ENCODE peak calls at places on chromosomes 3 and 15, in eight cellular contexts. C is HEK293T; G is T follicular helper cell; H is midbrain; Z is bronchial epithelial cell; I is stimulated activated naive CD8-positive, alpha-beta T cell treated with anti-CD3 and anti-CD28 coated beads, Interleukin-15, Interleukin-2, amounts not matched to agents 100 U/mL and 50 U/mL, for 24 hours; V is NCI-H510A treated with DMSO at 0.1 percent for 48 hours; A is CD8-positive, alpha-beta memory T cell. E is an unnamed sample.

GRCh38 chr3:71313844-71314243 is 269.7 kb downstream of the FOXP1 start:
- DNase-seq in V (no peak), A (no peak), H (no peak), C (no peak), G (no peak), Z (no peak), I (no peak), E (no peak)

GRCh38 chr15:60682115-60682514 is 203.2 kb upstream of the ICE2 start:
- DNase-seq in C (no peak), V (no peak), I (no peak), A (no peak), H (no peak), Z (no peak), G (no peak), E (no peak)

GRCh38 chr15:70703483-70703882 is 59.9 kb downstream of the UACA start:
- DNase-seq in V (no peak), H (no peak), Z (peak), G (no peak), C (no peak), A (no peak), I (no peak), E (no peak)

GRCh38 chr3:49928511-49929017 is 1.0 kb downstream of the MON1A start:
- DNase-seq in Z (peak), G (no peak), V (no peak), H (no peak), C (no peak), A (no peak), I (no peak), E (no peak)

GRCh38 chr3:119664850-119665379 is 4.5 kb upstream of the POPDC2 start:
- DNase-seq in C (no peak), H (no peak), V (no peak), Z (peak), I (no peak), G (no peak), A (no peak), E (no peak)

GRCh38 chr3:144843099-144843498 is 871.5 kb downstream of the DIPK2A start:
- DNase-seq in C (no peak), G (no peak), H (no peak), A (no peak), V (no peak), I (no peak), Z (no peak), E (no peak)

GRCh38 chr3:27425896-27426565 is 56.8 kb upstream of the NEK10 start:
- DNase-seq in G (no peak), V (no peak), Z (no peak), I (no peak), H (no peak), A (no peak), C (no peak), E (no peak)

GRCh38 chr3:60610441-60611112 is 640.7 kb downstream of the FHIT start:
- DNase-seq in G (no peak), C (no peak), A (no peak), Z (peak), H (no peak), V (no peak), I (no peak), E (peak)

GRCh38 chr3:179175358-179175757 is 27.2 kb downstream of the PIK3CA start:
- DNase-seq in G (no peak), V (no peak), Z (no peak), A (no peak), H (no peak), I (no peak), C (no peak), E (no peak)